ENCODE peak calls at places on chromosomes 3 and 15, in nine cellular contexts. One of them, this sample, is unnamed. For H3K36me3, the result is how much of the 10 kb centered on the place peaks cover.

GRCh38 chr3:46861996-46862688 is 1.1 kb downstream of the MYL3 start:
- DNase-seq in tibial nerve: peak
- DNase-seq in Peyer's patch: no peak
- DNase-seq in naive thymus-derived CD4-positive, alpha-beta T cell: no peak
- DNase-seq in endodermal cell: peak
- DNase-seq in heart left ventricle: peak
- DNase-seq in ovary: peak
- DNase-seq in Panc1: no peak
- DNase-seq in PC-3: no peak
- DNase-seq in this sample: no peak

GRCh38 chr3:175336406-175337133 is 477.4 kb downstream of the NAALADL2 start:
- DNase-seq in tibial nerve: no peak
- DNase-seq in Peyer's patch: peak
- DNase-seq in naive thymus-derived CD4-positive, alpha-beta T cell: no peak
- DNase-seq in endodermal cell: no peak
- DNase-seq in heart left ventricle: no peak
- DNase-seq in ovary: no peak
- DNase-seq in Panc1: no peak
- DNase-seq in PC-3: peak
- DNase-seq in this sample: no peak

GRCh38 chr3:115401298-115401697 is 222.0 kb upstream of the GAP43 start:
- DNase-seq in tibial nerve: no peak
- DNase-seq in Peyer's patch: no peak
- DNase-seq in naive thymus-derived CD4-positive, alpha-beta T cell: no peak
- DNase-seq in endodermal cell: no peak
- DNase-seq in heart left ventricle: no peak
- DNase-seq in ovary: no peak
- DNase-seq in Panc1: no peak
- DNase-seq in PC-3: no peak
- DNase-seq in this sample: no peak

GRCh38 chr3:156816794-156817741 is 9.1 kb upstream of the LEKR1 start:
- DNase-seq in tibial nerve: peak
- DNase-seq in Peyer's patch: peak
- DNase-seq in naive thymus-derived CD4-positive, alpha-beta T cell: peak
- DNase-seq in endodermal cell: peak
- DNase-seq in heart left ventricle: peak
- DNase-seq in ovary: peak
- DNase-seq in Panc1: peak
- DNase-seq in PC-3: peak
- DNase-seq in this sample: no peak

GRCh38 chr3:71488882-71489281 is 94.6 kb downstream of the FOXP1 start:
- DNase-seq in tibial nerve: no peak
- DNase-seq in Peyer's patch: no peak
- DNase-seq in naive thymus-derived CD4-positive, alpha-beta T cell: no peak
- DNase-seq in endodermal cell: no peak
- DNase-seq in heart left ventricle: no peak
- DNase-seq in ovary: no peak
- DNase-seq in Panc1: no peak
- DNase-seq in PC-3: no peak
- DNase-seq in this sample: no peak

GRCh38 chr15:42549052-42549491 is 434 bp downstream of the HAUS2 start:
- DNase-seq in tibial nerve: no peak
- DNase-seq in Peyer's patch: no peak
- DNase-seq in naive thymus-derived CD4-positive, alpha-beta T cell: no peak
- DNase-seq in endodermal cell: no peak
- DNase-seq in heart left ventricle: no peak
- DNase-seq in ovary: peak
- DNase-seq in Panc1: no peak
- DNase-seq in PC-3: peak
- DNase-seq in this sample: no peak

GRCh38 chr15:70099966-70100494 is 2.3 kb upstream of the TLE3 start:
- DNase-seq in tibial nerve: no peak
- DNase-seq in Peyer's patch: no peak
- DNase-seq in naive thymus-derived CD4-positive, alpha-beta T cell: peak
- DNase-seq in endodermal cell: no peak
- DNase-seq in heart left ventricle: no peak
- DNase-seq in ovary: peak
- DNase-seq in Panc1: no peak
- DNase-seq in PC-3: peak
- DNase-seq in this sample: no peak

GRCh38 chr15:89912674-89913396 is at the start of gene ARPIN:
- DNase-seq in tibial nerve: no peak
- DNase-seq in Peyer's patch: peak
- DNase-seq in naive thymus-derived CD4-positive, alpha-beta T cell: peak
- DNase-seq in endodermal cell: peak
- DNase-seq in heart left ventricle: peak
- DNase-seq in ovary: peak
- DNase-seq in Panc1: no peak
- DNase-seq in PC-3: peak
- DNase-seq in this sample: no peak

GRCh38 chr3:167467848-167468611 is 5.8 kb downstream of the SERPINI2 start:
- DNase-seq in tibial nerve: no peak
- DNase-seq in Peyer's patch: no peak
- DNase-seq in naive thymus-derived CD4-positive, alpha-beta T cell: no peak
- DNase-seq in endodermal cell: no peak
- DNase-seq in heart left ventricle: no peak
- DNase-seq in ovary: no peak
- DNase-seq in Panc1: no peak
- DNase-seq in PC-3: no peak
- DNase-seq in this sample: no peak

GRCh38 chr3:128983293-128984069 is 10.4 kb downstream of the CFAP92 start:
- DNase-seq in tibial nerve: no peak
- DNase-seq in Peyer's patch: no peak
- DNase-seq in naive thymus-derived CD4-positive, alpha-beta T cell: no peak
- DNase-seq in endodermal cell: no peak
- DNase-seq in heart left ventricle: no peak
- DNase-seq in ovary: no peak
- DNase-seq in Panc1: no peak
- DNase-seq in PC-3: no peak
- DNase-seq in this sample: no peak

DNA sequence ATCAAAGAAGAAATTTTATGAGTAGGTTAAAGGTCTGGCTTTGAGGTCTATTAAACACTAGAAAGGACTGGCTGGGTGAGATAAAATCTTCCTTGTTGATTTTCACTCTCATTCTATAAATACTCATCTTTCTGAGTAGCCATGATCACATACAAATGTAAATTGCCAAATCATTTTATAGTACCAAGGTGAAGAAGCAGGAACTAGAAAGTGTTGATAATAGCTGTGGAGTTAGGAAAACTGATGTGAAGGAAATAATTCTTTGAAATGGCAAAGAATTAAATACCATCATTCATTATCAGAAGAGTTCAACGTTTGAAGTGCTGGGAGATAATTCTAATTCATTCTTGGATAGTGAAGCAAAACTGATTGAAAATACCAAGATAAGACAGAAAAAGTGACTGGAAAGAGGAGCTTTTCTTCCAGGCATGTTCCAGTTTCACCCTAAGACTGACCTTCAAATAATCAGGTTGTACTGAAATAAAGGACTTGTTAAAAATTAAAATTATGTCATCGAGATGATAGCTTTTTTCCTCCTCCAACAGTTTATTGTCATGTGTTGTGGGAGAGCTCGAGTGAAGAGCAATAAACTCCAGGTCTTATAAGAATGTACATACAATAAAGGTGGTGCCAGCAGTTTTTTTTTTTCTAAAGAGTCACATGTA is 17.4 kb downstream of the THBS1 start:
- DNase-seq in tibial nerve: no peak
- DNase-seq in Peyer's patch: no peak
- DNase-seq in naive thymus-derived CD4-positive, alpha-beta T cell: no peak
- DNase-seq in endodermal cell: no peak
- DNase-seq in heart left ventricle: no peak
- DNase-seq in ovary: no peak
- DNase-seq in Panc1: no peak
- DNase-seq in PC-3: peak
- DNase-seq in this sample: no peak
- H3K27ac ChIP-seq in tibial nerve: no peak
- H3K27ac ChIP-seq in Peyer's patch: peak
- H3K27ac ChIP-seq in naive thymus-derived CD4-positive, alpha-beta T cell: no peak
- H3K27ac ChIP-seq in endodermal cell: no peak
- H3K27ac ChIP-seq in heart left ventricle: no peak
- H3K27ac ChIP-seq in ovary: no peak
- H3K27ac ChIP-seq in Panc1: no peak
- H3K27ac ChIP-seq in PC-3: no peak
- H3K27ac ChIP-seq in this sample: no peak

DNA sequence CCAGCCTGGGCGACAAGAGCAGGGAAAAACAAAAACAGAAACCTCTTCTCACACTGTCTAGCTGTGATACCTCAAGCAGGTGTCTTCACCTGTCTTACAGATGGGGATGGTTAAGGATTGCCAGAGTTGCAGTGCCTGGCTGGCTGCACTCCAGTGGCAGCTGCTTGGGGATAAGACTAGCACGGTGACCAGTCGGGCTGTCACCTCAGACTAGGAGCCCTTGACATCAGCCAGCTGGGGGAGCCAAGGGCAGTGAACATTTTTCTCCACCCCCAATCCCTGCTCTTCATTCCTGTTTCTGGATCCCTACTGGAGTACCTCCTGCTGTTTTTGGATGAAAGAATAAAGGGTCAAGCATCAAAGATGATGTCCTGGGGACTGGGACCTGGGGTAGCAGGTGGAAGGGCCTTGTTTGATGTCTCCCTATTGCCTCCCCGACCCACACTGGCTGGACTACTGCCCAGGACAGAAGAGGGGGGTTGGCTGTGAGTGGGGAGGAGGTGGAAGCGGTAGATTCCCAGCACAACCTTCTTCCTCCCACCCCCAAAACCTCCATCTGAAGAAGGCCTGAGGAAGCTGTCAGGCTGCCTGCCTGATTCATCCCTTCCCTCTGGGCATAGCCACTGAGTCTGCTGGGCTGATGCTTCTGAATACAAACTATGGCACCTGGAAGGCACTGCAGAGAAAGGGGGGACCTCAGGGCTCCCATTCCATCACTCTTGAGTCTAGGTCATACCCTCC is 7.0 kb upstream of the CPNE9 start:
- DNase-seq in tibial nerve: no peak
- DNase-seq in Peyer's patch: no peak
- DNase-seq in naive thymus-derived CD4-positive, alpha-beta T cell: no peak
- DNase-seq in endodermal cell: no peak
- DNase-seq in heart left ventricle: no peak
- DNase-seq in ovary: no peak
- DNase-seq in Panc1: no peak
- DNase-seq in PC-3: no peak
- DNase-seq in this sample: no peak
- H3K36me3 ChIP-seq in tibial nerve: half or more
- H3K36me3 ChIP-seq in Peyer's patch: under half
- H3K36me3 ChIP-seq in naive thymus-derived CD4-positive, alpha-beta T cell: under half
- H3K36me3 ChIP-seq in endodermal cell: under half
- H3K36me3 ChIP-seq in heart left ventricle: under half
- H3K36me3 ChIP-seq in ovary: under half
- H3K36me3 ChIP-seq in Panc1: under half
- H3K36me3 ChIP-seq in PC-3: under half
- H3K36me3 ChIP-seq in this sample: under half

GRCh38 chr3:183506674-183507290 is 48.7 kb downstream of the KLHL6 start:
- DNase-seq in tibial nerve: no peak
- DNase-seq in Peyer's patch: peak
- DNase-seq in naive thymus-derived CD4-positive, alpha-beta T cell: no peak
- DNase-seq in endodermal cell: no peak
- DNase-seq in heart left ventricle: no peak
- DNase-seq in ovary: no peak
- DNase-seq in Panc1: no peak
- DNase-seq in PC-3: no peak
- DNase-seq in this sample: no peak

GRCh38 chr3:183502237-183502636 is 53.3 kb downstream of the KLHL6 start:
- DNase-seq in tibial nerve: no peak
- DNase-seq in Peyer's patch: peak
- DNase-seq in naive thymus-derived CD4-positive, alpha-beta T cell: no peak
- DNase-seq in endodermal cell: peak
- DNase-seq in heart left ventricle: no peak
- DNase-seq in ovary: no peak
- DNase-seq in Panc1: no peak
- DNase-seq in PC-3: no peak
- DNase-seq in this sample: no peak

GRCh38 chr3:183503738-183504137 is 51.8 kb downstream of the KLHL6 start:
- DNase-seq in tibial nerve: no peak
- DNase-seq in Peyer's patch: peak
- DNase-seq in naive thymus-derived CD4-positive, alpha-beta T cell: no peak
- DNase-seq in endodermal cell: peak
- DNase-seq in heart left ventricle: no peak
- DNase-seq in ovary: no peak
- DNase-seq in Panc1: no peak
- DNase-seq in PC-3: no peak
- DNase-seq in this sample: no peak

GRCh38 chr3:183502782-183503181 is 52.7 kb downstream of the KLHL6 start:
- DNase-seq in tibial nerve: no peak
- DNase-seq in Peyer's patch: peak
- DNase-seq in naive thymus-derived CD4-positive, alpha-beta T cell: no peak
- DNase-seq in endodermal cell: peak
- DNase-seq in heart left ventricle: peak
- DNase-seq in ovary: no peak
- DNase-seq in Panc1: no peak
- DNase-seq in PC-3: peak
- DNase-seq in this sample: no peak

DNA sequence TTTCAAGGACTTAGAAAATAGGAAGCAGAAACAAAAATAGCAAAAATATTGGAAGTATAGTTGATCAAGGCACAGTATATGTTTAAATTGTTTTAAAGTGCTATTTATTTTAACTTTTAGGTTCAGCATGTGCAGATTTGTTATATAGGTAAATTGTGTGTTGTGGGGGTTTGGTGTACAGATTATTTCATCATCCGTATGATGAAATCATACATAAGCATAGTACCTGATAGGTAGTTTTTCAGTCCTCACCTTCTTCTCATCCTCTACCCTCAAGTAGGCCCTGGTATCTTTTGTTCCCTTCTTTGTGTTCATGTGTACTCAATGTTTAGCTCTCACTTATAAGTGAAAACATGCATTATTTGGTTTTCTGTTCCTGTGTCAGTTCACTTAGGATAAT is 50.9 kb downstream of the KLHL6 start:
- DNase-seq in tibial nerve: no peak
- DNase-seq in Peyer's patch: no peak
- DNase-seq in naive thymus-derived CD4-positive, alpha-beta T cell: no peak
- DNase-seq in endodermal cell: no peak
- DNase-seq in heart left ventricle: no peak
- DNase-seq in ovary: no peak
- DNase-seq in Panc1: no peak
- DNase-seq in PC-3: no peak
- DNase-seq in this sample: no peak
- H3K27ac ChIP-seq in tibial nerve: no peak
- H3K27ac ChIP-seq in Peyer's patch: no peak
- H3K27ac ChIP-seq in naive thymus-derived CD4-positive, alpha-beta T cell: no peak
- H3K27ac ChIP-seq in endodermal cell: no peak
- H3K27ac ChIP-seq in heart left ventricle: no peak
- H3K27ac ChIP-seq in ovary: no peak
- H3K27ac ChIP-seq in Panc1: no peak
- H3K27ac ChIP-seq in PC-3: no peak
- H3K27ac ChIP-seq in this sample: no peak

GRCh38 chr3:4656646-4657318 is 163.6 kb downstream of the ITPR1 start:
- DNase-seq in tibial nerve: no peak
- DNase-seq in Peyer's patch: no peak
- DNase-seq in naive thymus-derived CD4-positive, alpha-beta T cell: no peak
- DNase-seq in endodermal cell: no peak
- DNase-seq in heart left ventricle: no peak
- DNase-seq in ovary: no peak
- DNase-seq in Panc1: no peak
- DNase-seq in PC-3: no peak
- DNase-seq in this sample: no peak
- H3K36me3 ChIP-seq in tibial nerve: under half
- H3K36me3 ChIP-seq in Peyer's patch: under half
- H3K36me3 ChIP-seq in naive thymus-derived CD4-positive, alpha-beta T cell: under half
- H3K36me3 ChIP-seq in endodermal cell: under half
- H3K36me3 ChIP-seq in heart left ventricle: under half
- H3K36me3 ChIP-seq in ovary: under half
- H3K36me3 ChIP-seq in Panc1: under half
- H3K36me3 ChIP-seq in PC-3: under half
- H3K36me3 ChIP-seq in this sample: under half

This sample was measured in iPS DF 6.9.